ENCODE peak calls at places on chromosomes 4 and X, in five cellular contexts. I is right atrium auricular region, V is AG09319, B is T-helper 1 cell, O is WTC11. F is an unnamed sample.

GRCh38 chr4:160319221-160319867 is 1216.5 kb downstream of the RAPGEF2 start:
- DNase-seq in I (no peak), B (no peak), O (no peak), V (no peak), F (no peak)

GRCh38 chrX:1425381-1425780 is 27.3 kb downstream of the ASMTL start:
- DNase-seq in B (no peak), I (no peak), O (no peak), V (no peak), F (no peak)

GRCh38 chrX:12974217-12974796 is 603 bp upstream of the TMSB4X start:
- DNase-seq in I (peak), O (peak), V (no peak), B (no peak), F (no peak)

GRCh38 chr4:123804171-123804721 is 407.7 kb downstream of the SPRY1 start:
- DNase-seq in B (no peak), V (no peak), O (no peak), I (no peak), F (no peak)

GRCh38 chr4:182604161-182604591 is 313.0 kb downstream of the DCTD start:
- DNase-seq in B (no peak), V (no peak), I (no peak), O (no peak), F (no peak)

GRCh38 chr4:40197879-40198689 is 1.3 kb downstream of the RHOH start:
- DNase-seq in I (no peak), O (no peak), B (no peak), V (no peak), F (no peak)

GRCh38 chrX:22056235-22056634 is 24.1 kb downstream of the PHEX start:
- DNase-seq in O (no peak), B (no peak), V (no peak), I (no peak), F (no peak)

GRCh38 chr4:73281982-73282381 is 23.4 kb upstream of the ANKRD17 start:
- DNase-seq in B (no peak), O (no peak), V (no peak), I (no peak), F (no peak)

GRCh38 chr4:84920591-84920990 is 45.9 kb downstream of the WDFY3 start:
- DNase-seq in I (no peak), V (peak), B (no peak), O (no peak), F (no peak)

GRCh38 chr4:142365386-142365785 is 480.7 kb downstream of the INPP4B start:
- DNase-seq in V (no peak), I (no peak), B (no peak), O (no peak), F (no peak)

GRCh38 chrX:23786268-23786815 is 3.4 kb downstream of the SAT1 start:
- DNase-seq in O (no peak), V (no peak), I (no peak), B (no peak), F (no peak)

F was measured in iPS DF 6.9.